ENCODE peak calls at places on chromosomes 11 and 22, in four cellular contexts. Y is NCI-H446 treated with DMSO at 0.1 percent for 48 hours, X is upper lobe of right lung, A is caudate nucleus. G is an unnamed sample.

GRCh38 chr11:69453151-69453550 is 28.3 kb upstream of the LINC01488 start:
- DNase-seq in X (no peak), Y (no peak), A (no peak), G (no peak)

GRCh38 chr22:24291538-24292201 is 21.0 kb downstream of the SPECC1L start:
- DNase-seq in X (no peak), A (no peak), Y (no peak), G (no peak)

GRCh38 chr11:122167100-122167499 is 51.1 kb upstream of the BLID start:
- DNase-seq in A (no peak), X (no peak), Y (no peak), G (no peak)

GRCh38 chr11:120784566-120785251 is 239.2 kb upstream of the TBCEL start:
- DNase-seq in X (no peak), Y (no peak), A (no peak), G (no peak)

GRCh38 chr11:130945945-130946344 is 29.7 kb upstream of the SNX19 start:
- DNase-seq in Y (no peak), A (no peak), X (no peak), G (no peak)

GRCh38 chr22:38733329-38734202 is 22.2 kb downstream of the SUN2 start:
- DNase-seq in Y (peak), A (peak), X (peak), G (no peak)

GRCh38 chr11:89436071-89436470 is 55.1 kb downstream of the NOX4 start:
- DNase-seq in X (no peak), A (no peak), Y (no peak), G (no peak)

GRCh38 chr11:7543302-7543701 is 29.5 kb downstream of the PPFIBP2 start:
- DNase-seq in X (no peak), Y (no peak), A (no peak), G (no peak)

GRCh38 chr11:10390375-10390774 is 64.7 kb upstream of the AMPD3 start:
- DNase-seq in Y (no peak), A (no peak), X (no peak), G (no peak)

GRCh38 chr11:110470716-110471115 is 41.0 kb downstream of the FDX1 start:
- DNase-seq in A (no peak), Y (no peak), X (no peak), G (no peak)

GRCh38 chr11:120828847-120829246 is 195.1 kb upstream of the TBCEL start:
- DNase-seq in A (no peak), X (no peak), Y (peak), G (no peak)

GRCh38 chr22:49803667-49804375 is 23.9 kb downstream of the BRD1 start:
- DNase-seq in X (no peak), A (no peak), Y (no peak), G (no peak)

GRCh38 chr22:48761546-48761945 is 1066.1 kb downstream of the BRD1 start:
- DNase-seq in Y (no peak), A (no peak), X (no peak), G (no peak)

GRCh38 chr11:47857485-47858168 is 9.5 kb upstream of the NUP160 start:
- DNase-seq in X (no peak), Y (no peak), A (no peak), G (no peak)

GRCh38 chr22:31212783-31213626 is 907 bp downstream of the LIMK2 start:
- DNase-seq in A (no peak), Y (no peak), X (no peak), G (no peak)

GRCh38 chr11:65546217-65546958 is 11.8 kb downstream of the LTBP3 start:
- DNase-seq in A (no peak), Y (no peak), X (peak), G (peak)

GRCh38 chr11:93784935-93785360 is 866 bp downstream of the MED17 start:
- DNase-seq in Y (no peak), X (no peak), A (no peak), G (no peak)

GRCh38 chr11:71962428-71963038 is 33.7 kb downstream of the RNF121 start:
- DNase-seq in Y (no peak), A (no peak), X (no peak), G (no peak)

GRCh38 chr11:48055292-48056132 is 75.2 kb downstream of the PTPRJ start:
- DNase-seq in Y (no peak), A (no peak), X (no peak), G (peak)

GRCh38 chr11:70040452-70040851 is 37.7 kb upstream of the ANO1 start:
- DNase-seq in Y (no peak), X (no peak), A (no peak), G (no peak)

G was measured in stimulated activated CD8-positive, alpha-beta memory T cell treated with anti-CD3 and anti-CD28 coated beads, Interleukin-7, amount 100 ng/mL, for 48 hours.